ENCODE peak calls at places on chromosome 2, in eight cellular contexts. X, G, B, A, P, K, W and M are unnamed samples.

GRCh38 chr2:234446404-234447076 is 50.3 kb downstream of the ARL4C start:
- DNase-seq in G (no peak), K (no peak), X (peak; percentile 81), P (no peak), W (peak; percentile 71), B (no peak), A (no peak), M (no peak)

GRCh38 chr2:64634338-64635267 is 19.1 kb downstream of the SERTAD2 start:
- DNase-seq in P (no peak), A (no peak), W (no peak), B (no peak), G (no peak), K (no peak), X (no peak), M (no peak)

GRCh38 chr2:170022692-170023091 is 155.3 kb upstream of the MYO3B start:
- DNase-seq in X (no peak), P (peak; percentile 42), B (peak; percentile 59), K (peak; percentile 14), G (peak; percentile 85), W (no peak), A (no peak), M (no peak)

GRCh38 chr2:39666489-39667141 is 898 bp downstream of the TMEM178A start:
- DNase-seq in A (peak; percentile 40), G (peak; percentile 25), K (peak; percentile 27), W (no peak), P (peak; percentile 25), X (no peak), B (peak; percentile 42), M (peak; percentile 49)

GRCh38 chr2:70906439-70907018 is 29.2 kb upstream of the ATP6V1B1 start:
- DNase-seq in B (no peak), X (no peak), P (no peak), K (no peak), G (no peak), W (no peak), A (no peak), M (no peak)

GRCh38 chr2:15918761-15919356 is 21.5 kb upstream of the MYCN start:
- DNase-seq in K (no peak), B (no peak), G (no peak), X (no peak), W (no peak), P (no peak), A (no peak), M (no peak)

GRCh38 chr2:85992611-85993010 is 103.8 kb upstream of the ST3GAL5 start:
- DNase-seq in W (no peak), B (no peak), K (no peak), A (no peak), P (no peak), X (no peak), G (no peak), M (no peak)

GRCh38 chr2:240146591-240147278 is 6.3 kb upstream of the OTOS start:
- DNase-seq in G (no peak), W (no peak), B (no peak), P (no peak), X (no peak), K (no peak), A (no peak), M (no peak)

GRCh38 chr2:10514287-10514686 is 66.2 kb upstream of the ODC1 start:
- DNase-seq in A (no peak), P (no peak), K (no peak), W (no peak), X (peak; percentile 30), B (peak; percentile 28), G (peak; percentile 12), M (no peak)

GRCh38 chr2:172709566-172710291 is 25.9 kb upstream of the RAPGEF4 start:
- DNase-seq in X (no peak), A (no peak), P (no peak), B (no peak), G (no peak), K (no peak), W (no peak), M (no peak)